ENCODE peak calls at places on chromosomes 12 and 14, in seven cellular contexts. One of them, this sample, is unnamed.

GRCh38 chr12:64729909-64730584 is 29.2 kb downstream of the GNS start:
- DNase-seq in fibroblast of the aortic adventitia: no peak
- DNase-seq in NCI-H2081: no peak
- DNase-seq in NCI-H2029: no peak
- DNase-seq in DMS153: no peak
- DNase-seq in HEK293T: no peak
- DNase-seq in lung: no peak
- DNase-seq in this sample: no peak

GRCh38 chr14:37036669-37037341 is 135.6 kb downstream of the SLC25A21 start:
- DNase-seq in DMS153: no peak
- DNase-seq in NCI-H2081: no peak
- DNase-seq in HEK293T: no peak
- DNase-seq in lung: no peak
- DNase-seq in NCI-H2029: no peak
- DNase-seq in fibroblast of the aortic adventitia: peak
- DNase-seq in this sample: peak

GRCh38 chr12:66641057-66641456 is 37.8 kb downstream of the GRIP1 start:
- DNase-seq in fibroblast of the aortic adventitia: no peak
- DNase-seq in NCI-H2081: no peak
- DNase-seq in lung: no peak
- DNase-seq in HEK293T: no peak
- DNase-seq in NCI-H2029: no peak
- DNase-seq in DMS153: no peak
- DNase-seq in this sample: no peak

GRCh38 chr12:47234576-47235141 is 154.9 kb upstream of the AMIGO2 start:
- DNase-seq in HEK293T: no peak
- DNase-seq in fibroblast of the aortic adventitia: no peak
- DNase-seq in NCI-H2081: no peak
- DNase-seq in NCI-H2029: peak
- DNase-seq in DMS153: no peak
- DNase-seq in lung: peak
- DNase-seq in this sample: no peak

GRCh38 chr12:51752490-51752889 is 96.0 kb downstream of the FIGNL2 start:
- DNase-seq in DMS153: no peak
- DNase-seq in fibroblast of the aortic adventitia: peak
- DNase-seq in NCI-H2081: no peak
- DNase-seq in NCI-H2029: no peak
- DNase-seq in lung: peak
- DNase-seq in HEK293T: peak
- DNase-seq in this sample: peak

GRCh38 chr12:84191779-84192178 is 720.8 kb downstream of the SLC6A15 start:
- DNase-seq in lung: no peak
- DNase-seq in DMS153: no peak
- DNase-seq in HEK293T: no peak
- DNase-seq in NCI-H2081: no peak
- DNase-seq in fibroblast of the aortic adventitia: no peak
- DNase-seq in NCI-H2029: no peak
- DNase-seq in this sample: no peak

GRCh38 chr12:113131556-113131955 is 4.0 kb downstream of the RASAL1 start:
- DNase-seq in DMS153: no peak
- DNase-seq in NCI-H2081: no peak
- DNase-seq in lung: no peak
- DNase-seq in NCI-H2029: no peak
- DNase-seq in HEK293T: no peak
- DNase-seq in fibroblast of the aortic adventitia: no peak
- DNase-seq in this sample: no peak

GRCh38 chr12:52865090-52865944 is 16.5 kb upstream of the KRT78 start:
- DNase-seq in fibroblast of the aortic adventitia: peak
- DNase-seq in NCI-H2029: peak
- DNase-seq in HEK293T: peak
- DNase-seq in NCI-H2081: peak
- DNase-seq in DMS153: peak
- DNase-seq in lung: peak
- DNase-seq in this sample: peak

GRCh38 chr14:95498622-95499353 is 17.7 kb downstream of the SYNE3 start:
- DNase-seq in NCI-H2081: no peak
- DNase-seq in HEK293T: no peak
- DNase-seq in lung: no peak
- DNase-seq in fibroblast of the aortic adventitia: peak
- DNase-seq in DMS153: no peak
- DNase-seq in NCI-H2029: no peak
- DNase-seq in this sample: peak

GRCh38 chr12:88633312-88633711 is 53.0 kb upstream of the KITLG start:
- DNase-seq in NCI-H2029: no peak
- DNase-seq in NCI-H2081: no peak
- DNase-seq in lung: no peak
- DNase-seq in fibroblast of the aortic adventitia: peak
- DNase-seq in DMS153: no peak
- DNase-seq in HEK293T: no peak
- DNase-seq in this sample: no peak

GRCh38 chr12:9244894-9245293 is 36.7 kb upstream of the PZP start:
- DNase-seq in HEK293T: no peak
- DNase-seq in lung: no peak
- DNase-seq in NCI-H2081: no peak
- DNase-seq in fibroblast of the aortic adventitia: no peak
- DNase-seq in NCI-H2029: no peak
- DNase-seq in DMS153: no peak
- DNase-seq in this sample: no peak

GRCh38 chr14:37466003-37466622 is 128.9 kb downstream of the FOXA1 start:
- DNase-seq in lung: no peak
- DNase-seq in NCI-H2029: no peak
- DNase-seq in fibroblast of the aortic adventitia: no peak
- DNase-seq in DMS153: no peak
- DNase-seq in NCI-H2081: no peak
- DNase-seq in HEK293T: no peak
- DNase-seq in this sample: no peak

GRCh38 chr12:128791395-128792322 is 32.1 kb downstream of the SLC15A4 start:
- DNase-seq in DMS153: no peak
- DNase-seq in NCI-H2029: no peak
- DNase-seq in lung: no peak
- DNase-seq in NCI-H2081: no peak
- DNase-seq in HEK293T: no peak
- DNase-seq in fibroblast of the aortic adventitia: no peak
- DNase-seq in this sample: no peak

GRCh38 chr14:70885343-70886014 is 21.8 kb upstream of the PCNX1 start:
- DNase-seq in NCI-H2081: no peak
- DNase-seq in HEK293T: no peak
- DNase-seq in NCI-H2029: no peak
- DNase-seq in lung: no peak
- DNase-seq in fibroblast of the aortic adventitia: no peak
- DNase-seq in DMS153: no peak
- DNase-seq in this sample: no peak

GRCh38 chr12:103503546-103504480 is 8.0 kb upstream of the C12orf42 start:
- DNase-seq in lung: no peak
- DNase-seq in fibroblast of the aortic adventitia: no peak
- DNase-seq in DMS153: no peak
- DNase-seq in NCI-H2081: peak
- DNase-seq in NCI-H2029: peak
- DNase-seq in HEK293T: peak
- DNase-seq in this sample: peak

GRCh38 chr14:61876362-61877049 is 114.3 kb downstream of the SNAPC1 start:
- DNase-seq in fibroblast of the aortic adventitia: no peak
- DNase-seq in HEK293T: no peak
- DNase-seq in lung: no peak
- DNase-seq in NCI-H2081: peak
- DNase-seq in NCI-H2029: no peak
- DNase-seq in DMS153: no peak
- DNase-seq in this sample: no peak

GRCh38 chr14:23321572-23322547 is 603 bp downstream of the PABPN1 start:
- DNase-seq in lung: no peak
- DNase-seq in HEK293T: peak
- DNase-seq in NCI-H2029: peak
- DNase-seq in fibroblast of the aortic adventitia: peak
- DNase-seq in NCI-H2081: peak
- DNase-seq in DMS153: no peak
- DNase-seq in this sample: peak

GRCh38 chr12:47085815-47086252 is 6.1 kb upstream of the AMIGO2 start:
- DNase-seq in DMS153: peak
- DNase-seq in lung: no peak
- DNase-seq in NCI-H2029: peak
- DNase-seq in HEK293T: no peak
- DNase-seq in fibroblast of the aortic adventitia: peak
- DNase-seq in NCI-H2081: peak
- DNase-seq in this sample: peak

This sample was measured in astrocyte of the hippocampus.